ENCODE peak calls at places on chromosomes 13 and 19, in five cellular contexts. P is tibial artery, Y is stomach, H is AG04450, E is cardiac muscle cell. L is an unnamed sample.

GRCh38 chr13:113153810-113154748 is 4.4 kb upstream of the PROZ start:
- DNase-seq in P (peak; percentile 89), Y (peak; percentile 83), H (no peak), E (peak; percentile 80), L (peak; percentile 75)

GRCh38 chr19:40771101-40771539 is 4.2 kb upstream of the MIA start:
- DNase-seq in P (no peak), Y (no peak), H (no peak), E (no peak), L (no peak)

GRCh38 chr19:41427647-41428480 is 690 bp upstream of the B3GNT8 start:
- DNase-seq in P (no peak), Y (no peak), H (no peak), E (peak; percentile 20), L (peak; percentile 61)

GRCh38 chr19:33395561-33396550 is 22.3 kb downstream of the CEBPG start:
- DNase-seq in P (peak; percentile 72), Y (peak; percentile 68), H (no peak), E (no peak), L (peak; percentile 60)

GRCh38 chr13:26531751-26532150 is 25.7 kb upstream of the WASF3 start:
- DNase-seq in P (no peak), Y (no peak), H (no peak), E (no peak), L (no peak)

GRCh38 chr13:24506698-24507335 is 5.8 kb downstream of the PARP4 start:
- DNase-seq in P (no peak), Y (no peak), H (no peak), E (no peak), L (no peak)

GRCh38 chr19:23823952-23824389 is 65.3 kb upstream of the ZNF681 start:
- DNase-seq in P (no peak), Y (no peak), H (no peak), E (peak; percentile 4), L (no peak)

GRCh38 chr13:111216166-111216960 is 101.3 kb downstream of the ARHGEF7 start:
- DNase-seq in P (peak; percentile 78), Y (peak; percentile 39), H (no peak), E (peak; percentile 72), L (no peak)

GRCh38 chr13:49499889-49500660 is 4.3 kb downstream of the PHF11 start:
- DNase-seq in P (no peak), Y (no peak), H (peak; percentile 71), E (no peak), L (no peak)

GRCh38 chr13:113546571-113547247 is 37.8 kb upstream of the TFDP1 start:
- DNase-seq in P (peak; percentile 66), Y (no peak), H (no peak), E (no peak), L (no peak)

GRCh38 chr13:45700971-45701900 is 884 bp upstream of the CBY2 start:
- DNase-seq in P (no peak), Y (no peak), H (no peak), E (no peak), L (no peak)

GRCh38 chr19:9566729-9567128 is 17.6 kb downstream of the ZNF121 start:
- DNase-seq in P (no peak), Y (no peak), H (no peak), E (no peak), L (no peak)

GRCh38 chr19:29774126-29774525 is 37.7 kb upstream of the CCNE1 start:
- DNase-seq in P (no peak), Y (no peak), H (no peak), E (no peak), L (no peak)

GRCh38 chr19:39709026-39709872 is 5.0 kb downstream of the LGALS14 start:
- DNase-seq in P (no peak), Y (no peak), H (no peak), E (no peak), L (no peak)

GRCh38 chr19:5558101-5558621 is 9.6 kb downstream of the TINCR start:
- DNase-seq in P (no peak), Y (no peak), H (no peak), E (no peak), L (no peak)

GRCh38 chr13:106989866-106990265 is 421.9 kb upstream of the ARGLU1 start:
- DNase-seq in P (no peak), Y (no peak), H (no peak), E (no peak), L (no peak)

GRCh38 chr13:29543230-29544215 is 52.0 kb downstream of the SLC7A1 start:
- DNase-seq in P (no peak), Y (no peak), H (no peak), E (no peak), L (no peak)

GRCh38 chr19:28493881-28494280 is 719.1 kb downstream of the UQCRFS1 start:
- DNase-seq in P (no peak), Y (no peak), H (no peak), E (no peak), L (no peak)

GRCh38 chr19:10325732-10326131 is 7.6 kb downstream of the RAVER1 start:
- DNase-seq in P (no peak), Y (no peak), H (no peak), E (no peak), L (no peak)

GRCh38 chr19:50724522-50725217 is 1.5 kb downstream of the CLEC11A start:
- DNase-seq in P (peak; percentile 96), Y (peak; percentile 95), H (peak; percentile 99), E (peak; percentile 100), L (peak; percentile 99)

GRCh38 chr19:35013820-35014754 is 14.0 kb downstream of the GRAMD1A start:
- DNase-seq in P (no peak), Y (no peak), H (no peak), E (no peak), L (no peak)

GRCh38 chr19:55149078-55150003 is at the start of gene TNNT1:
- DNase-seq in P (no peak), Y (no peak), H (no peak), E (peak; percentile 51), L (no peak)

GRCh38 chr19:50693064-50693975 is 26.3 kb downstream of the SHANK1 start:
- DNase-seq in P (no peak), Y (no peak), H (no peak), E (no peak), L (no peak)

GRCh38 chr13:43629691-43630480 is 156.9 kb downstream of the ENOX1 start:
- DNase-seq in P (no peak), Y (no peak), H (no peak), E (no peak), L (no peak)

GRCh38 chr19:30152510-30153291 is 210.7 kb downstream of the URI1 start:
- DNase-seq in P (no peak), Y (no peak), H (no peak), E (no peak), L (no peak)

GRCh38 chr13:48600374-48601364 is 53.1 kb upstream of the CYSLTR2 start:
- DNase-seq in P (no peak), Y (no peak), H (peak; percentile 16), E (no peak), L (no peak)

GRCh38 chr13:49776871-49777270 is 15.6 kb downstream of the KPNA3 start:
- DNase-seq in P (no peak), Y (no peak), H (no peak), E (no peak), L (no peak)

GRCh38 chr19:57720878-57721277 is 6.5 kb downstream of the ZNF671 start:
- DNase-seq in P (no peak), Y (no peak), H (no peak), E (no peak), L (no peak)

GRCh38 chr19:57719901-57720519 is 7.4 kb downstream of the ZNF671 start:
- DNase-seq in P (no peak), Y (no peak), H (no peak), E (no peak), L (no peak)

GRCh38 chr19:57719424-57719823 is 8.0 kb downstream of the ZNF671 start:
- DNase-seq in P (no peak), Y (no peak), H (no peak), E (no peak), L (no peak)
- H3K9me3 ChIP-seq in P (peaks cover 60% of the 10 kb centered on the region), Y (peaks cover 54% of the 10 kb centered on the region), H (peaks cover 65% of the 10 kb centered on the region), E (no peaks in the 10 kb centered on the region), L (peaks cover 56% of the 10 kb centered on the region)

GRCh38 chr13:42495256-42495655 is 78.7 kb upstream of the TNFSF11 start:
- DNase-seq in P (no peak), Y (no peak), H (no peak), E (no peak), L (no peak)
- H3K27me3 ChIP-seq in P (no peaks in the 10 kb centered on the region), Y (no peaks in the 10 kb centered on the region), H (peaks cover 22% of the 10 kb centered on the region), E (no peaks in the 10 kb centered on the region), L (no peaks in the 10 kb centered on the region)

GRCh38 chr19:6812612-6813011 is 40.1 kb downstream of the VAV1 start:
- DNase-seq in P (no peak), Y (no peak), H (no peak), E (no peak), L (no peak)
- H3K9me3 ChIP-seq in P (no peaks in the 10 kb centered on the region), Y (no peaks in the 10 kb centered on the region), H (peaks cover 13% of the 10 kb centered on the region), E (no peaks in the 10 kb centered on the region), L (peaks cover 2% of the 10 kb centered on the region)

GRCh38 chr19:388691-389090 is 20.3 kb downstream of the C2CD4C start:
- DNase-seq in P (no peak), Y (no peak), H (no peak), E (no peak), L (no peak)
- H3K27me3 ChIP-seq in P (no peaks in the 10 kb centered on the region), Y (no peaks in the 10 kb centered on the region), H (peaks cover 2% of the 10 kb centered on the region), E (no peaks in the 10 kb centered on the region), L (no peaks in the 10 kb centered on the region)

DNA sequence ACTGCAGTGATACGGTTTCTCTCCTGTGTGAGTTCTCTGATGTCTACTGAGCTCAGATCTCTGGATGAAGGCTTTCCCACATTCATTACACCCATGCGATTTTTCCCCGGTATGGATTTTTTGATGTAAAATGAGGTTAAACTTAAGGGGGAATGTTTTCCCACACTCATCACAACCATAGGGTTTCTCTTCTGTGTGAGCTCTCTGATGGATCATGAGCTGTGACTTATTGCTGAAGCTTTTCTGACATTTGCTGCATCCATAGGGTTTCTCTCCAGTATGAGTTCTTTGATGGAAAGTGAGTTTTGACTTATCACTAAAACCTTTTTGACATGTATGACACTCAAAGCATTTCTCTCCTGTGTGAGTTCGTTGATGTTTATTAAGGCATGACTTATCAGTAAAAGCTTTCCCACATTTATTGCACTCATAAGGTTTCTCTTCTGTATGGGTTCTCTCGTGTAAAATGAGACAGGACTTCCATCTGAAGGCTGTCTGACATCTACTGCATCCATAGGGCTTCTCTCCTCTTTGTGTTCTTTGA is 10.6 kb upstream of the ZNF649 start:
- DNase-seq in P (no peak), Y (no peak), H (no peak), E (no peak), L (no peak)
- H3K9me3 ChIP-seq in P (peaks cover 65% of the 10 kb centered on the region), Y (peaks cover 13% of the 10 kb centered on the region), H (peaks cover 28% of the 10 kb centered on the region), E (no peaks in the 10 kb centered on the region), L (peaks cover 30% of the 10 kb centered on the region)

L was measured in lung.